ENCODE peak calls at places on chromosomes 5 and 9, in nine cellular contexts. One of them, this sample, is unnamed.
A peak's percentile ranks its signal among the peaks of the same experiment; 100 is the strongest.

GRCh38 chr5:139664273-139664693 is 16.1 kb downstream of the CXXC5 start:
- DNase-seq in sigmoid colon: peak; percentile 82
- DNase-seq in colonic mucosa: no peak
- DNase-seq in lower lobe of right lung: peak; percentile 92
- DNase-seq in uterus: no peak
- DNase-seq in IMR-90: no peak
- DNase-seq in tibial nerve: no peak
- DNase-seq in GM23338: no peak
- DNase-seq in left ventricle myocardium inferior: no peak
- DNase-seq in this sample: no peak

GRCh38 chr5:166977916-166978434 is 1313.5 kb upstream of the WWC1 start:
- DNase-seq in sigmoid colon: no peak
- DNase-seq in colonic mucosa: no peak
- DNase-seq in lower lobe of right lung: no peak
- DNase-seq in uterus: no peak
- DNase-seq in IMR-90: no peak
- DNase-seq in tibial nerve: no peak
- DNase-seq in GM23338: no peak
- DNase-seq in left ventricle myocardium inferior: no peak
- DNase-seq in this sample: no peak

GRCh38 chr5:171579162-171579561 is 159.7 kb downstream of the FGF18 start:
- DNase-seq in sigmoid colon: peak; percentile 86
- DNase-seq in colonic mucosa: peak; percentile 40
- DNase-seq in lower lobe of right lung: no peak
- DNase-seq in uterus: peak; percentile 81
- DNase-seq in IMR-90: no peak
- DNase-seq in tibial nerve: peak; percentile 59
- DNase-seq in GM23338: no peak
- DNase-seq in left ventricle myocardium inferior: peak; percentile 79
- DNase-seq in this sample: peak; percentile 50

GRCh38 chr5:160968480-160968879 is 116.5 kb upstream of the ATP10B start:
- DNase-seq in sigmoid colon: no peak
- DNase-seq in colonic mucosa: no peak
- DNase-seq in lower lobe of right lung: no peak
- DNase-seq in uterus: no peak
- DNase-seq in IMR-90: no peak
- DNase-seq in tibial nerve: no peak
- DNase-seq in GM23338: no peak
- DNase-seq in left ventricle myocardium inferior: no peak
- DNase-seq in this sample: no peak

GRCh38 chr5:115374057-115374775 is 77.8 kb upstream of the CCDC112 start:
- DNase-seq in sigmoid colon: no peak
- DNase-seq in colonic mucosa: no peak
- DNase-seq in lower lobe of right lung: no peak
- DNase-seq in uterus: no peak
- DNase-seq in IMR-90: no peak
- DNase-seq in tibial nerve: no peak
- DNase-seq in GM23338: no peak
- DNase-seq in left ventricle myocardium inferior: no peak
- DNase-seq in this sample: no peak

GRCh38 chr5:89277791-89278190 is 394.8 kb upstream of the MEF2C start:
- DNase-seq in sigmoid colon: no peak
- DNase-seq in colonic mucosa: no peak
- DNase-seq in lower lobe of right lung: no peak
- DNase-seq in uterus: no peak
- DNase-seq in IMR-90: peak; percentile 44
- DNase-seq in tibial nerve: no peak
- DNase-seq in GM23338: no peak
- DNase-seq in left ventricle myocardium inferior: no peak
- DNase-seq in this sample: peak; percentile 42

GRCh38 chr5:54309751-54310432 is 481 bp downstream of the ARL15 start:
- DNase-seq in sigmoid colon: peak; percentile 71
- DNase-seq in colonic mucosa: peak; percentile 61
- DNase-seq in lower lobe of right lung: peak; percentile 65
- DNase-seq in uterus: peak; percentile 16
- DNase-seq in IMR-90: peak; percentile 10
- DNase-seq in tibial nerve: peak; percentile 18
- DNase-seq in GM23338: peak; percentile 59
- DNase-seq in left ventricle myocardium inferior: peak; percentile 36
- DNase-seq in this sample: no peak

GRCh38 chr9:93128011-93128714 is 5.9 kb downstream of the NINJ1 start:
- DNase-seq in sigmoid colon: peak; percentile 59
- DNase-seq in colonic mucosa: no peak
- DNase-seq in lower lobe of right lung: peak; percentile 39
- DNase-seq in uterus: peak; percentile 15
- DNase-seq in IMR-90: no peak
- DNase-seq in tibial nerve: no peak
- DNase-seq in GM23338: no peak
- DNase-seq in left ventricle myocardium inferior: no peak
- DNase-seq in this sample: no peak

GRCh38 chr5:43603535-43604363 is 769 bp downstream of the NNT start:
- DNase-seq in sigmoid colon: peak; percentile 84
- DNase-seq in colonic mucosa: peak; percentile 85
- DNase-seq in lower lobe of right lung: peak; percentile 80
- DNase-seq in uterus: peak; percentile 41
- DNase-seq in IMR-90: peak; percentile 33
- DNase-seq in tibial nerve: peak; percentile 19
- DNase-seq in GM23338: peak; percentile 58
- DNase-seq in left ventricle myocardium inferior: peak; percentile 82
- DNase-seq in this sample: peak; percentile 38

GRCh38 chr5:9543266-9543925 is 2.5 kb downstream of the SEMA5A start:
- DNase-seq in sigmoid colon: no peak
- DNase-seq in colonic mucosa: no peak
- DNase-seq in lower lobe of right lung: no peak
- DNase-seq in uterus: no peak
- DNase-seq in IMR-90: peak; percentile 36
- DNase-seq in tibial nerve: no peak
- DNase-seq in GM23338: no peak
- DNase-seq in left ventricle myocardium inferior: no peak
- DNase-seq in this sample: peak; percentile 41

GRCh38 chr9:120854596-120855327 is 12.0 kb upstream of the PSMD5 start:
- DNase-seq in sigmoid colon: no peak
- DNase-seq in colonic mucosa: no peak
- DNase-seq in lower lobe of right lung: no peak
- DNase-seq in uterus: no peak
- DNase-seq in IMR-90: no peak
- DNase-seq in tibial nerve: no peak
- DNase-seq in GM23338: no peak
- DNase-seq in left ventricle myocardium inferior: no peak
- DNase-seq in this sample: peak; percentile 57

GRCh38 chr9:132672413-132672690 is 2.1 kb downstream of the GTF3C4 start:
- DNase-seq in sigmoid colon: no peak
- DNase-seq in colonic mucosa: no peak
- DNase-seq in lower lobe of right lung: no peak
- DNase-seq in uterus: no peak
- DNase-seq in IMR-90: peak; percentile 26
- DNase-seq in tibial nerve: no peak
- DNase-seq in GM23338: no peak
- DNase-seq in left ventricle myocardium inferior: no peak
- DNase-seq in this sample: peak; percentile 45

GRCh38 chr5:96699186-96699820 is 37.1 kb downstream of the CAST start:
- DNase-seq in sigmoid colon: no peak
- DNase-seq in colonic mucosa: no peak
- DNase-seq in lower lobe of right lung: no peak
- DNase-seq in uterus: no peak
- DNase-seq in IMR-90: peak; percentile 49
- DNase-seq in tibial nerve: no peak
- DNase-seq in GM23338: peak; percentile 48
- DNase-seq in left ventricle myocardium inferior: no peak
- DNase-seq in this sample: peak; percentile 60

GRCh38 chr5:32223972-32224608 is 50.0 kb upstream of the GOLPH3 start:
- DNase-seq in sigmoid colon: no peak
- DNase-seq in colonic mucosa: no peak
- DNase-seq in lower lobe of right lung: no peak
- DNase-seq in uterus: no peak
- DNase-seq in IMR-90: peak; percentile 75
- DNase-seq in tibial nerve: no peak
- DNase-seq in GM23338: peak; percentile 79
- DNase-seq in left ventricle myocardium inferior: no peak
- DNase-seq in this sample: peak; percentile 83

GRCh38 chr5:63125862-63126261 is 547.2 kb downstream of the LRRC70 start:
- DNase-seq in sigmoid colon: no peak
- DNase-seq in colonic mucosa: no peak
- DNase-seq in lower lobe of right lung: no peak
- DNase-seq in uterus: no peak
- DNase-seq in IMR-90: peak; percentile 33
- DNase-seq in tibial nerve: no peak
- DNase-seq in GM23338: peak; percentile 62
- DNase-seq in left ventricle myocardium inferior: no peak
- DNase-seq in this sample: no peak

GRCh38 chr9:93295031-93295430 is 111.1 kb downstream of the WNK2 start:
- DNase-seq in sigmoid colon: no peak
- DNase-seq in colonic mucosa: peak; percentile 72
- DNase-seq in lower lobe of right lung: no peak
- DNase-seq in uterus: peak; percentile 69
- DNase-seq in IMR-90: no peak
- DNase-seq in tibial nerve: no peak
- DNase-seq in GM23338: no peak
- DNase-seq in left ventricle myocardium inferior: no peak
- DNase-seq in this sample: no peak

GRCh38 chr5:142810891-142811290 is 40.7 kb downstream of the ARHGAP26 start:
- DNase-seq in sigmoid colon: no peak
- DNase-seq in colonic mucosa: no peak
- DNase-seq in lower lobe of right lung: no peak
- DNase-seq in uterus: peak; percentile 57
- DNase-seq in IMR-90: no peak
- DNase-seq in tibial nerve: no peak
- DNase-seq in GM23338: no peak
- DNase-seq in left ventricle myocardium inferior: no peak
- DNase-seq in this sample: no peak

GRCh38 chr5:9034671-9035070 is 511.2 kb downstream of the SEMA5A start:
- DNase-seq in sigmoid colon: no peak
- DNase-seq in colonic mucosa: no peak
- DNase-seq in lower lobe of right lung: no peak
- DNase-seq in uterus: no peak
- DNase-seq in IMR-90: peak; percentile 90
- DNase-seq in tibial nerve: no peak
- DNase-seq in GM23338: no peak
- DNase-seq in left ventricle myocardium inferior: no peak
- DNase-seq in this sample: peak; percentile 72

GRCh38 chr9:136138566-136138965 is 19.9 kb upstream of the TMEM250 start:
- DNase-seq in sigmoid colon: no peak
- DNase-seq in colonic mucosa: peak; percentile 45
- DNase-seq in lower lobe of right lung: no peak
- DNase-seq in uterus: no peak
- DNase-seq in IMR-90: no peak
- DNase-seq in tibial nerve: no peak
- DNase-seq in GM23338: peak; percentile 97
- DNase-seq in left ventricle myocardium inferior: no peak
- DNase-seq in this sample: no peak
- TF ChIP-seq CTCF in sigmoid colon: no peak
- TF ChIP-seq CTCF in colonic mucosa: peak; percentile 20
- TF ChIP-seq CTCF in lower lobe of right lung: no peak
- TF ChIP-seq CTCF in uterus: no peak
- TF ChIP-seq CTCF in IMR-90: no peak
- TF ChIP-seq CTCF in tibial nerve: no peak
- TF ChIP-seq CTCF in GM23338: peak; percentile 82
- TF ChIP-seq CTCF in left ventricle myocardium inferior: peak; percentile 12
- TF ChIP-seq CTCF in this sample: peak; percentile 18

DNA sequence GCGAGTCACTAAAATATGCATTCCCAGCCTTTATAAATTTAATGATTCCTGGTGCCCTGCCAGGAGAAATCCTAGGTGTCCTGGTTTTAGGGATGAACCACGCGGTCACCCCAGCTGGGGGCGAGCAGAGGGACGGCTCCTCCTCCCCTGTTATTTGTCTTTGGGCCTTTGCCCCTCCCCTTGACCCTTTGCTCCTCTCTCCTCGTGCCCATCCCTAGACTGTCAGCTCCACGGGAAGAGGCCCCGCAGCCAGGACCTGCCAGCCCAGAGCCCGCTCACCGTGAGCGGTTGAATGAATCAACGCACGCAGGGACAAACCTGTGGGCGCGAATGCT is 140.7 kb upstream of the COL5A1 start:
- DNase-seq in sigmoid colon: peak; percentile 44
- DNase-seq in colonic mucosa: no peak
- DNase-seq in lower lobe of right lung: no peak
- DNase-seq in uterus: no peak
- DNase-seq in IMR-90: no peak
- DNase-seq in tibial nerve: no peak
- DNase-seq in GM23338: no peak
- DNase-seq in left ventricle myocardium inferior: peak; percentile 1
- DNase-seq in this sample: no peak
- H3K4me3 ChIP-seq in sigmoid colon: no peak overlapping the region
- H3K4me3 ChIP-seq in colonic mucosa: no peak overlapping the region
- H3K4me3 ChIP-seq in lower lobe of right lung: no peak overlapping the region
- H3K4me3 ChIP-seq in uterus: no peak overlapping the region
- H3K4me3 ChIP-seq in IMR-90: no peak overlapping the region
- H3K4me3 ChIP-seq in tibial nerve: no peak overlapping the region
- H3K4me3 ChIP-seq in GM23338: no peak overlapping the region
- H3K4me3 ChIP-seq in left ventricle myocardium inferior: no peak overlapping the region
- H3K4me3 ChIP-seq in this sample: no peak overlapping the region

GRCh38 chr5:143957455-143957854 is 145.5 kb downstream of the HMHB1 start:
- DNase-seq in sigmoid colon: no peak
- DNase-seq in colonic mucosa: no peak
- DNase-seq in lower lobe of right lung: no peak
- DNase-seq in uterus: no peak
- DNase-seq in IMR-90: no peak
- DNase-seq in tibial nerve: no peak
- DNase-seq in GM23338: peak; percentile 41
- DNase-seq in left ventricle myocardium inferior: no peak
- DNase-seq in this sample: no peak
- TF ChIP-seq CTCF in sigmoid colon: no peak
- TF ChIP-seq CTCF in colonic mucosa: no peak
- TF ChIP-seq CTCF in lower lobe of right lung: no peak
- TF ChIP-seq CTCF in uterus: no peak
- TF ChIP-seq CTCF in IMR-90: no peak
- TF ChIP-seq CTCF in tibial nerve: no peak
- TF ChIP-seq CTCF in GM23338: peak; percentile 68
- TF ChIP-seq CTCF in left ventricle myocardium inferior: peak; percentile 22
- TF ChIP-seq CTCF in this sample: peak; percentile 41

GRCh38 chr5:14172149-14172795 is 29.1 kb downstream of the TRIO start:
- DNase-seq in sigmoid colon: no peak
- DNase-seq in colonic mucosa: no peak
- DNase-seq in lower lobe of right lung: no peak
- DNase-seq in uterus: no peak
- DNase-seq in IMR-90: no peak
- DNase-seq in tibial nerve: no peak
- DNase-seq in GM23338: no peak
- DNase-seq in left ventricle myocardium inferior: no peak
- DNase-seq in this sample: no peak

GRCh38 chr5:14171621-14172020 is 28.5 kb downstream of the TRIO start:
- DNase-seq in sigmoid colon: no peak
- DNase-seq in colonic mucosa: no peak
- DNase-seq in lower lobe of right lung: peak; percentile 61
- DNase-seq in uterus: no peak
- DNase-seq in IMR-90: peak; percentile 85
- DNase-seq in tibial nerve: no peak
- DNase-seq in GM23338: no peak
- DNase-seq in left ventricle myocardium inferior: no peak
- DNase-seq in this sample: peak; percentile 55

GRCh38 chr5:14173419-14174234 is 30.5 kb downstream of the TRIO start:
- DNase-seq in sigmoid colon: no peak
- DNase-seq in colonic mucosa: no peak
- DNase-seq in lower lobe of right lung: no peak
- DNase-seq in uterus: no peak
- DNase-seq in IMR-90: no peak
- DNase-seq in tibial nerve: no peak
- DNase-seq in GM23338: no peak
- DNase-seq in left ventricle myocardium inferior: no peak
- DNase-seq in this sample: peak; percentile 61

GRCh38 chr5:14176888-14177287 is 33.7 kb downstream of the TRIO start:
- DNase-seq in sigmoid colon: no peak
- DNase-seq in colonic mucosa: no peak
- DNase-seq in lower lobe of right lung: no peak
- DNase-seq in uterus: no peak
- DNase-seq in IMR-90: no peak
- DNase-seq in tibial nerve: no peak
- DNase-seq in GM23338: no peak
- DNase-seq in left ventricle myocardium inferior: no peak
- DNase-seq in this sample: no peak

GRCh38 chr5:14174235-14174636 is 31.1 kb downstream of the TRIO start:
- DNase-seq in sigmoid colon: no peak
- DNase-seq in colonic mucosa: no peak
- DNase-seq in lower lobe of right lung: no peak
- DNase-seq in uterus: no peak
- DNase-seq in IMR-90: peak; percentile 56
- DNase-seq in tibial nerve: no peak
- DNase-seq in GM23338: peak; percentile 66
- DNase-seq in left ventricle myocardium inferior: no peak
- DNase-seq in this sample: no peak
- H3K4me3 ChIP-seq in sigmoid colon: no peak overlapping the region
- H3K4me3 ChIP-seq in colonic mucosa: no peak overlapping the region
- H3K4me3 ChIP-seq in lower lobe of right lung: no peak overlapping the region
- H3K4me3 ChIP-seq in uterus: no peak overlapping the region
- H3K4me3 ChIP-seq in IMR-90: no peak overlapping the region
- H3K4me3 ChIP-seq in tibial nerve: no peak overlapping the region
- H3K4me3 ChIP-seq in GM23338: peak overlapping the region; percentile 27
- H3K4me3 ChIP-seq in left ventricle myocardium inferior: peak overlapping the region; percentile 5
- H3K4me3 ChIP-seq in this sample: peak overlapping the region; percentile 16

This sample was measured in foreskin fibroblast.